ENCODE peak calls at places on chromosomes 16 and 17, in seven cellular contexts. X is GM12878, L is HCT116, F is H1, B is SK-N-SH, U is K562, P is HepG2. Q is an unnamed sample.

GRCh38 chr16:85168732-85169256 is 56.5 kb upstream of the CIBAR2 start:
- DNase-seq in F (no peak), P (no peak), L (no peak), U (peak; percentile 98), B (peak; percentile 92), X (no peak), Q (peak; percentile 88)

GRCh38 chr16:85471469-85472431 is 141.4 kb upstream of the GSE1 start:
- DNase-seq in X (no peak), L (no peak), F (no peak), P (no peak), U (no peak), B (no peak), Q (peak; percentile 95)

GRCh38 chr17:146983-147761 is 9.8 kb downstream of the SCGB1C2 start:
- DNase-seq in L (no peak), U (no peak), P (no peak), X (no peak), F (no peak), B (no peak), Q (no peak)

GRCh38 chr17:73412914-73413313 is 101.1 kb upstream of the CDC42EP4 start:
- DNase-seq in U (no peak), L (no peak), F (no peak), X (no peak), P (no peak), B (no peak), Q (no peak)

GRCh38 chr16:4968879-4969278 is 10.7 kb downstream of the SEC14L5 start:
- DNase-seq in F (no peak), L (no peak), B (no peak), U (no peak), X (no peak), P (no peak), Q (no peak)

GRCh38 chr16:278863-279366 is 1.5 kb upstream of the ARHGDIG start:
- DNase-seq in U (no peak), P (peak; percentile 12), L (no peak), B (no peak), F (no peak), X (peak; percentile 8), Q (peak; percentile 70)

GRCh38 chr17:65787503-65787902 is 226.1 kb upstream of the AXIN2 start:
- DNase-seq in U (no peak), F (no peak), B (no peak), X (no peak), L (no peak), P (no peak), Q (no peak)

GRCh38 chr16:55555436-55555835 is 11.0 kb upstream of the CAPNS2 start:
- DNase-seq in U (no peak), L (no peak), B (no peak), F (no peak), P (no peak), X (no peak), Q (no peak)

GRCh38 chr16:86227801-86228200 is 282.5 kb upstream of the FOXF1 start:
- DNase-seq in P (no peak), B (no peak), U (no peak), L (no peak), X (no peak), F (no peak), Q (no peak)

GRCh38 chr17:11928436-11928835 is 68.8 kb downstream of the ZNF18 start:
- DNase-seq in F (no peak), X (no peak), P (peak; percentile 54), U (peak; percentile 29), B (no peak), L (no peak), Q (no peak)

GRCh38 chr17:82890339-82890730 is 50.5 kb upstream of the ZNF750 start:
- DNase-seq in L (no peak), F (no peak), U (no peak), B (no peak), P (no peak), X (no peak), Q (no peak)

GRCh38 chr17:77208217-77208808 is 67.5 kb downstream of the SEC14L1 start:
- DNase-seq in U (no peak), F (no peak), P (peak; percentile 87), B (no peak), X (no peak), L (no peak), Q (peak; percentile 56)

GRCh38 chr16:29907973-29908372 is 7.7 kb downstream of the ASPHD1 start:
- DNase-seq in U (no peak), L (no peak), B (no peak), P (no peak), X (no peak), F (no peak), Q (no peak)

GRCh38 chr17:29760279-29760721 is 137.6 kb upstream of the CORO6 start:
- DNase-seq in U (no peak), B (no peak), L (no peak), P (no peak), X (peak; percentile 85), F (no peak), Q (peak; percentile 8)

GRCh38 chr17:5683241-5683640 is 98.9 kb upstream of the NLRP1 start:
- DNase-seq in L (no peak), X (no peak), B (no peak), F (no peak), P (no peak), U (no peak), Q (no peak)

GRCh38 chr17:40996829-40997228 is 2.9 kb upstream of the KRTAP3-3 start:
- DNase-seq in U (no peak), F (no peak), L (no peak), P (no peak), B (no peak), X (no peak), Q (no peak)

GRCh38 chr16:80948886-80949502 is 57.7 kb downstream of the CMC2 start:
- DNase-seq in F (no peak), U (peak; percentile 67), P (peak; percentile 62), L (peak; percentile 31), B (peak; percentile 44), X (no peak), Q (no peak)

GRCh38 chr16:25027781-25028180 is 12.6 kb upstream of the ARHGAP17 start:
- DNase-seq in B (no peak), U (no peak), L (no peak), P (no peak), X (no peak), F (no peak), Q (no peak)

GRCh38 chr17:50258647-50259483 is 15.4 kb upstream of the TMEM92 start:
- DNase-seq in X (no peak), B (peak; percentile 85), L (no peak), U (peak; percentile 7), F (no peak), P (no peak), Q (no peak)

GRCh38 chr17:76157759-76158158 is 16.7 kb upstream of the FOXJ1 start:
- DNase-seq in U (no peak), X (no peak), B (no peak), F (no peak), P (no peak), L (no peak), Q (no peak)

GRCh38 chr17:47735536-47736011 is 2.5 kb downstream of the TBX21 start:
- DNase-seq in B (peak; percentile 12), U (no peak), P (no peak), F (no peak), L (no peak), X (peak; percentile 59), Q (no peak)

GRCh38 chr17:46020023-46020735 is 21.1 kb downstream of the STH start:
- DNase-seq in P (no peak), B (no peak), F (no peak), U (no peak), X (peak; percentile 39), L (no peak), Q (no peak)

GRCh38 chr16:50839356-50839755 is 97.5 kb downstream of the CYLD start:
- DNase-seq in X (no peak), F (no peak), P (no peak), B (no peak), U (no peak), L (no peak), Q (no peak)

GRCh38 chr16:28495098-28495793 is 803 bp downstream of the APOBR start:
- DNase-seq in P (no peak), U (no peak), X (no peak), F (no peak), L (no peak), B (no peak), Q (no peak)
- TF ChIP-seq JUND in P (no peak), U (no peak), X (no peak), F (no peak), L (no peak), B (no peak), Q (no peak)

DNA sequence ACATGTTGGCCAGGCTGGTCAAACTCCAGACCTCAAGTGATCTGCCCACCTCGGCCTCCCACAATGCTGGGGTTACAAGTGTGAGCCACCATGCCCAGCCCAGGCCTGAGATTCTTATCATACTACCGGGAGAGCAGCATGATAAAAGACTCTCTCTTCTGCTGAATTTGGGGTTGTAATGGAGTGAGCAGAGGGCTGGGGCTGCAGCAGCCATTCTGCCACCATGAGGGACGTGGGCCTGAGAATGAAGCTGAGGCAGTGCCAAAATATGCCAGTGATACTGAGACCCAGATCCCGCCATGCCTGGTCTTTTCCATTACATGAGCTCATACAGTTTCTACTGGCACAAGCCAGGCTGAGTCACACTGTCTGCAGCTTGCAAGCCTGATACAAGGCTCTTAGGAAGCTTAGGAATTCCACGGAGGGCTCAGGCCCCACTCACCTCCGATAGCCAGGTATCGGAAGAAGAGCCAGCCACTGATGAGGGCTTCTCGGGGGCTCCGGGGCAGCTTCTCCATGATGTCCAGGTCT is 19.6 kb upstream of the P2RX1 start:
- DNase-seq in B (no peak), U (no peak), F (no peak), X (no peak), P (no peak), L (no peak), Q (no peak)
- TF ChIP-seq JUND in B (no peak), U (no peak), F (no peak), X (no peak), P (no peak), L (no peak), Q (no peak)

DNA sequence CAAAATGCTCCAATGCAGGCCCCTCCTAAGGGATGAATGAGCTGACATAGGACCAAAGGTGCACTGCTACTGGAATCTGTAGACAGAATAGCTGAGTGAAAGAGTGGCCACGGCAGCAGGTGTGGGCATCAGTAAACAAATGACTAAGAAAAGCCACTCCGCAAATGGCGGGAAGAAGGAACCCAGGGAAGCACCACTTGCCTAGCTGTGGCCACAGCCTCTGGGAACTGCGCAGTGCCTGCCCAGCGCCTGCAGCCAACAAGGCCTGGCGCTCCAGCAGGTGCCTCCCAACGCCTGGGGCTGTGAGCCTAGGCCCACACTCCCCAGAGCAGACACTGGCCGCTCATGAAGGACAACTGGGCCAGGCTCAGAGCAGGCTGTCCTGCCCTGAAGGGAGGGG is 11.8 kb downstream of the PEMT start:
- DNase-seq in L (no peak), F (no peak), X (no peak), B (no peak), P (no peak), U (no peak), Q (no peak)
- TF ChIP-seq JUND in L (no peak), F (no peak), X (no peak), B (no peak), P (no peak), U (no peak), Q (no peak)

DNA sequence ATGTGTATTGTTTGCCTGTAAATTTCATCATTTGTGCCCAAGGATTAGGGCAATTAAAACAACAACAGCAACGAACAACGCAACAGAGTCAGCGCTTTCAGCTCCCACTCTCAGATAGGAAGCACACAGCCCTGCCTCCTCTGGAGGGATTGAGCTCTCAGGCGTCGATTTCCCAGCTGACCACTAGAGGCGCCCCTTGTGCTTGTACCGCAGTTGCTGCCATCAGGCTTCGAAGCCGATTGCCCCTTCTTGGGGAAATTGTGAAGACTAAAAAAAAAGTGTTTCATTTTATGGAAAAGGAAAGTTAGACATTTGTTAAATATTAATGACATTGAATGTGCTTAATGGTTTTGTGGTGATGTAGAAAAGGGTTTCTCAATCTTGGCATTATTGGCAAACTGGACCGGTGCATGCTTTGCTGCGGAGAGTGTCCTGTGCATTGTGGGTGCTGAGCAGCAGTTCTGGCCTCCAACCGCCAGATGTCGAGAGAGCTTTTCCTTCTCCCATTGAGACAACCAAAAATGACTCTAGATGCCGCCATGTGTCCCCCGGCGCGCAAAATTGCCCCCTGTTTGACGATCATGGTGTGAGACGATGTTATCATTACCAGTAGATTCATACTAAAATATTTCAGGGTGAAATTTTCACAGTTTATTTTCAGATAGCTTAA is 650.4 kb upstream of the RBFOX1 start:
- DNase-seq in U (peak; percentile 70), B (peak; percentile 53), X (no peak), L (no peak), P (peak; percentile 20), F (peak; percentile 53), Q (peak; percentile 37)
- TF ChIP-seq JUND in U (no peak), B (no peak), X (no peak), L (no peak), P (no peak), F (no peak), Q (no peak)